ENCODE peak calls at places on chromosomes 4 and X, in eight cellular contexts. P is aorta; U is tibial artery; A is mesendoderm; N is CD8-positive, alpha-beta memory T cell; K is upper lobe of right lung; M is PC-3; H is osteoblast. E is an unnamed sample.

GRCh38 chr4:86233681-86234080 is 126.2 kb downstream of the MAPK10 start:
- DNase-seq in P (no peak), U (no peak), A (peak), N (no peak), K (no peak), M (no peak), H (peak), E (no peak)

GRCh38 chr4:186651624-186652023 is 72.0 kb downstream of the FAT1 start:
- DNase-seq in P (peak), U (peak), A (no peak), N (no peak), K (no peak), M (no peak), H (no peak), E (peak)

GRCh38 chrX:75522565-75523411 is at the start of gene ZDHHC15:
- DNase-seq in P (peak), U (peak), A (peak), N (peak), K (peak), M (peak), H (peak), E (peak)

GRCh38 chr4:87806520-87806919 is 7.2 kb downstream of the IBSP start:
- DNase-seq in P (no peak), U (no peak), A (no peak), N (no peak), K (no peak), M (peak), H (no peak), E (no peak)

GRCh38 chr4:16157609-16158503 is 68.4 kb downstream of the TAPT1 start:
- DNase-seq in P (no peak), U (no peak), A (peak), N (no peak), K (no peak), M (no peak), H (no peak), E (no peak)

GRCh38 chr4:89469930-89470375 is 162.4 kb upstream of the GPRIN3 start:
- DNase-seq in P (no peak), U (no peak), A (no peak), N (peak), K (no peak), M (peak), H (no peak), E (no peak)

GRCh38 chr4:119672086-119672485 is 43.5 kb upstream of the PDE5A start:
- DNase-seq in P (no peak), U (no peak), A (no peak), N (no peak), K (no peak), M (no peak), H (no peak), E (no peak)

GRCh38 chr4:96293806-96294205 is 453.9 kb downstream of the PDHA2 start:
- DNase-seq in P (no peak), U (no peak), A (peak), N (no peak), K (no peak), M (peak), H (no peak), E (no peak)

GRCh38 chr4:170008376-170008775 is 17.8 kb downstream of the MFAP3L start:
- DNase-seq in P (no peak), U (no peak), A (no peak), N (no peak), K (no peak), M (no peak), H (no peak), E (no peak)

GRCh38 chr4:24473309-24473721 is 111.0 kb downstream of the DHX15 start:
- DNase-seq in P (no peak), U (no peak), A (peak), N (no peak), K (no peak), M (peak), H (peak), E (peak)

GRCh38 chrX:129653181-129653984 is 1.4 kb downstream of the APLN start:
- DNase-seq in P (no peak), U (peak), A (no peak), N (no peak), K (no peak), M (no peak), H (no peak), E (no peak)

GRCh38 chr4:8315343-8316250 is 46.0 kb downstream of the HTRA3 start:
- DNase-seq in P (peak), U (peak), A (peak), N (no peak), K (peak), M (peak), H (peak), E (no peak)

GRCh38 chrX:153768311-153769157 is 4.5 kb downstream of the PLXNB3 start:
- DNase-seq in P (peak), U (no peak), A (no peak), N (no peak), K (peak), M (no peak), H (peak), E (no peak)

GRCh38 chr4:915595-915994 is 16.5 kb downstream of the GAK start:
- DNase-seq in P (peak), U (peak), A (no peak), N (peak), K (no peak), M (no peak), H (no peak), E (no peak)

GRCh38 chr4:105550641-105551040 is 1.8 kb upstream of the ARHGEF38 start:
- DNase-seq in P (no peak), U (no peak), A (no peak), N (no peak), K (no peak), M (peak), H (peak), E (no peak)

GRCh38 chr4:186192068-186192751 is 843 bp downstream of the CYP4V2 start:
- DNase-seq in P (peak), U (peak), A (peak), N (peak), K (no peak), M (peak), H (peak), E (peak)

GRCh38 chr4:15149842-15150592 is 147.7 kb downstream of the CPEB2 start:
- DNase-seq in P (peak), U (peak), A (peak), N (no peak), K (peak), M (peak), H (peak), E (peak)

GRCh38 chr4:187565416-187565815 is 430.2 kb upstream of the ZFP42 start:
- DNase-seq in P (no peak), U (no peak), A (no peak), N (no peak), K (no peak), M (no peak), H (no peak), E (no peak)

GRCh38 chr4:1233641-1234277 is 15.2 kb downstream of the CTBP1 start:
- DNase-seq in P (peak), U (no peak), A (no peak), N (no peak), K (peak), M (no peak), H (peak), E (no peak)

GRCh38 chrX:41350976-41351569 is 17.1 kb downstream of the DDX3X start:
- DNase-seq in P (no peak), U (no peak), A (no peak), N (no peak), K (no peak), M (peak), H (no peak), E (no peak)

GRCh38 chrX:19747672-19748610 is 139.5 kb downstream of the SH3KBP1 start:
- DNase-seq in P (peak), U (no peak), A (no peak), N (peak), K (no peak), M (no peak), H (no peak), E (no peak)

GRCh38 chr4:139808381-139809206 is 143.0 kb downstream of the MGST2 start:
- DNase-seq in P (no peak), U (no peak), A (no peak), N (no peak), K (no peak), M (no peak), H (no peak), E (no peak)

GRCh38 chr4:83405844-83406816 is 49.5 kb downstream of the HELQ start:
- DNase-seq in P (no peak), U (no peak), A (no peak), N (no peak), K (no peak), M (no peak), H (no peak), E (no peak)

GRCh38 chr4:136793848-136794247 is 738.4 kb downstream of the PCDH18 start:
- DNase-seq in P (no peak), U (no peak), A (no peak), N (no peak), K (no peak), M (no peak), H (no peak), E (no peak)

GRCh38 chr4:26173619-26174018 is 147.2 kb upstream of the RBPJ start:
- DNase-seq in P (no peak), U (no peak), A (no peak), N (no peak), K (no peak), M (no peak), H (no peak), E (no peak)

GRCh38 chrX:20046864-20047263 is 56.0 kb upstream of the BCLAF3 start:
- DNase-seq in P (no peak), U (no peak), A (no peak), N (no peak), K (no peak), M (no peak), H (no peak), E (no peak)

GRCh38 chr4:138114434-138114833 is 127.7 kb downstream of the SLC7A11 start:
- DNase-seq in P (no peak), U (no peak), A (no peak), N (no peak), K (no peak), M (no peak), H (no peak), E (no peak)

DNA sequence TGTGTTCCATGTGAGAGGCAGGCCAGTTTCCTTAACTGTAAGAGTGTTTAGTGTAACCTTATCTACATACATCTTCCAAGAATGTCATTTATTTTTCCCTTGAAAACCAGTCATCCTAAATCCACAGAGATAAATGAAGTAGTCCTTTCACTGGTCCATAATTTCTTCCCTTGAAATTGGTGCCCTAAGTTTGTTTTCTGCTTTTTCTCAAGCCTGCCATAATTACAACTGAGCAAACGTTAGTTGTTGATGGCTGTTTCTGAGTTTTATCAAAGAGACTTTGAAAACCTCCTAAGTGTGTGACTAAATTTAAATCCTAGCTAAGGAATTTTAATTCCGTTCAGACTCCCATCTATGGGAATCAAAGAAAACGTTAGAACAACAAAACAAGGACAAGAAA is 3.6 kb upstream of the TDO2 start:
- DNase-seq in P (no peak), U (no peak), A (no peak), N (no peak), K (no peak), M (no peak), H (no peak), E (no peak)
- H3K27ac ChIP-seq in P (no peak), U (no peak), A (no peak), N (no peak), K (no peak), M (peak), H (no peak), E (no peak)

DNA sequence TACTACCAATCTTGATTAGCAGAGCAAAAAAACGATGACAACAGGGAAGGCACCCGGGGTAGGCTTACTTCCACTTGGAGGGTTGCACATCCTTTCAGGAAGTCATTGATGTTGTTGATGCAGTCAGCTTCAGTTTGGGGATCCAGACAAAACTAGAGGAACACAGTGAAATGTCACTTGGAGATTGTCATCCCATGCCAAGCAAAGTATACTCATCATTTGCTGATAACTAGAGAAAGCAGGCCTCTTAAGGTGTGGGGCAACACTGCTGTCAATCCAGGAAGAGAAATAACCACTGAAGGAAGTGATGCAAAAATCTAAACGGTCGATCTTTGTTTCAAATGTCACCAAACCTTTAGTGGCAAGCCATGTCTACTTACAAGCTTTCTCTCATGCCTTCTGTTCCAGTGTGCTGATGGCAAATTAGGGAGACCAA is 1.4 kb downstream of the ARHGEF6 start:
- DNase-seq in P (no peak), U (no peak), A (no peak), N (peak), K (no peak), M (no peak), H (no peak), E (no peak)
- H3K27ac ChIP-seq in P (no peak), U (peak), A (no peak), N (peak), K (peak), M (no peak), H (no peak), E (no peak)

GRCh38 chrX:110759785-110760184 is 35.8 kb downstream of the CHRDL1 start:
- DNase-seq in P (no peak), U (no peak), A (no peak), N (no peak), K (no peak), M (no peak), H (no peak), E (no peak)

GRCh38 chrX:110755611-110756010 is 40.0 kb downstream of the CHRDL1 start:
- DNase-seq in P (no peak), U (no peak), A (no peak), N (no peak), K (no peak), M (no peak), H (no peak), E (no peak)

GRCh38 chrX:110750526-110751189 is 45.0 kb downstream of the CHRDL1 start:
- DNase-seq in P (no peak), U (no peak), A (peak), N (no peak), K (no peak), M (no peak), H (no peak), E (no peak)

GRCh38 chrX:110758781-110759180 is 36.8 kb downstream of the CHRDL1 start:
- DNase-seq in P (no peak), U (no peak), A (no peak), N (no peak), K (no peak), M (no peak), H (no peak), E (no peak)

GRCh38 chrX:110755061-110755460 is 40.6 kb downstream of the CHRDL1 start:
- DNase-seq in P (no peak), U (no peak), A (no peak), N (no peak), K (no peak), M (no peak), H (no peak), E (no peak)
- H3K27ac ChIP-seq in P (no peak), U (no peak), A (no peak), N (no peak), K (no peak), M (no peak), H (no peak), E (no peak)

GRCh38 chr4:184408021-184408710 is 66.2 kb downstream of the IRF2 start:
- DNase-seq in P (no peak), U (no peak), A (no peak), N (no peak), K (no peak), M (peak), H (peak), E (no peak)
- H3K27ac ChIP-seq in P (no peak), U (peak), A (no peak), N (no peak), K (no peak), M (peak), H (peak), E (peak)

GRCh38 chrX:114472788-114473187 is 111.1 kb upstream of the HTR2C start:
- DNase-seq in P (no peak), U (no peak), A (peak), N (no peak), K (no peak), M (no peak), H (no peak), E (no peak)
- H3K27ac ChIP-seq in P (no peak), U (no peak), A (no peak), N (no peak), K (no peak), M (no peak), H (no peak), E (no peak)

DNA sequence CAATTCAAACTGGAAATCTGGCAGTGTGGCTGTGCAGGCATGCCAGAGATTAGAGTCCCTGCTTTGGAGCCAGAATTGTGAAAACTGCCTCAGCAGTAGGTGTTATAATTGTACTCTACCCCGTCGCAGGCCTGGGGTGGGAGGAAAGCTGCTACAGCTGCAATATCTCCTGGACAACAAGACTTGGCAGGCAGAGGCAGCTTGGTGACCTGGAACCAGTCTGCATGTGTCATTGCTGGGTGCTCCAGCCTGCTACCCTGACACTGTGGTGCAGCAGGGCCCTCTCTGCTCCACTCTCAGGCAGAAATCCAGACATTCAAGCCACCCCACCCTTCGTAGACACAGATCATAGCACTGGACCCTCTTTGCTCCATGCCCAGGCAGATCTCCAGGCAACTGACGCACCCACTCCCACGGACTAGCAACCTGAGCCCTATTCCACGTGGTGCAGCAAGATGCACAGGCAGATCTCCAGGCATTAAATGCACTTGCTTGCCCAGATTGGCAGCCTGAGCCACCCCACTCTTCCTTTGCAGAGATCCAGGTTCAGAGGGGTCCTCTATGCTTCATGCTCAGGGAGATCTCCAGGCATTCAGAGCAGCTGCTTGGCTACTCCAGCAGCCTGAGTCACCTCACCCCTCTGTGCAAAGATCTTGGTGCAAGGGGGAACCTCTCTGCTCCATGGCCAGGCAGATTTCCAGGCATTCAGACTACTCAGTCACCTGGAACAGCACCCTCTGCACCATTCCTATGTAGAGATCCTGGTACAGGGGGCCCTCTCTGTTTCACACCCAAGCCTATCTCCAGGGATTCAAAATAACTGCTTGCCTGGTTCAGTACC is 140.5 kb downstream of the LRBA start:
- DNase-seq in P (no peak), U (no peak), A (no peak), N (no peak), K (no peak), M (no peak), H (no peak), E (no peak)
- H3K27ac ChIP-seq in P (no peak), U (no peak), A (no peak), N (no peak), K (no peak), M (no peak), H (no peak), E (peak)

GRCh38 chrX:136534131-136534530 is 2.1 kb downstream of the VGLL1 start:
- DNase-seq in P (no peak), U (no peak), A (no peak), N (no peak), K (no peak), M (no peak), H (no peak), E (no peak)
- H3K27ac ChIP-seq in P (no peak), U (no peak), A (no peak), N (no peak), K (no peak), M (no peak), H (no peak), E (no peak)